ENCODE peak calls at places on chromosomes 7 and 10, in ten cellular contexts. M, P, F, O, Y, G, A, W, Z and X are unnamed samples.

GRCh38 chr10:104842704-104843103 is 201.6 kb downstream of the SORCS3 start:
- DNase-seq in M (no peak), A (no peak), P (peak; percentile 4), Y (no peak), F (no peak), O (no peak), G (no peak), W (no peak), Z (no peak), X (no peak)

GRCh38 chr7:149500910-149501309 is 3.3 kb upstream of the ZNF746 start:
- DNase-seq in P (no peak), O (no peak), Y (no peak), G (no peak), Z (no peak), W (no peak), F (no peak), A (no peak), M (no peak), X (no peak)

GRCh38 chr7:39924122-39924521 is 25.9 kb upstream of the CDK13 start:
- DNase-seq in F (no peak), Y (no peak), G (no peak), P (no peak), Z (no peak), O (no peak), M (no peak), W (no peak), A (no peak), X (no peak)

GRCh38 chr7:17234398-17235021 is 63.9 kb upstream of the AHR start:
- DNase-seq in G (no peak), P (no peak), W (peak; percentile 96), Z (peak; percentile 84), Y (no peak), F (peak; percentile 62), M (peak; percentile 85), O (peak; percentile 90), A (peak; percentile 43), X (no peak)

GRCh38 chr10:127983701-127984100 is 76.8 kb downstream of the PTPRE start:
- DNase-seq in A (no peak), F (no peak), P (no peak), G (no peak), O (no peak), W (no peak), Z (no peak), Y (no peak), M (no peak), X (no peak)

GRCh38 chr7:101772508-101773306 is 44.7 kb upstream of the CUX1 start:
- DNase-seq in G (no peak), Y (no peak), Z (no peak), A (no peak), P (no peak), O (no peak), W (peak; percentile 6), F (no peak), M (no peak), X (no peak)

GRCh38 chr10:133044502-133044901 is 43.2 kb upstream of the ADGRA1 start:
- DNase-seq in W (no peak), Y (no peak), F (no peak), P (no peak), Z (no peak), A (no peak), M (no peak), G (no peak), O (no peak), X (no peak)

GRCh38 chr7:16431646-16432424 is 10.5 kb upstream of the CRPPA start:
- DNase-seq in O (peak; percentile 18), F (no peak), P (peak; percentile 53), G (no peak), Y (no peak), A (peak; percentile 78), W (no peak), M (peak; percentile 46), Z (peak; percentile 35), X (peak; percentile 79)

GRCh38 chr10:12113627-12114026 is 15.8 kb upstream of the SEC61A2 start:
- DNase-seq in M (no peak), A (no peak), W (no peak), Y (no peak), P (no peak), O (no peak), G (no peak), F (no peak), Z (no peak), X (no peak)
- H3K36me3 ChIP-seq in M (no peaks in the 10 kb centered on the region), A (peaks cover 8% of the 10 kb centered on the region), W (no peaks in the 10 kb centered on the region), Y (peaks cover 30% of the 10 kb centered on the region), P (peaks cover 7% of the 10 kb centered on the region), O (no peaks in the 10 kb centered on the region), G (peaks cover 60% of the 10 kb centered on the region), F (peaks cover 6% of the 10 kb centered on the region), Z (peaks cover 1% of the 10 kb centered on the region), X (peaks cover 18% of the 10 kb centered on the region)

GRCh38 chr10:77793831-77794230 is 132.7 kb downstream of the DLG5 start:
- DNase-seq in M (no peak), G (peak; percentile 17), A (no peak), Z (no peak), P (no peak), O (no peak), F (no peak), W (no peak), Y (no peak), X (no peak)

GRCh38 chr10:77794256-77795142 is 132.1 kb downstream of the DLG5 start:
- DNase-seq in O (no peak), G (peak; percentile 33), M (no peak), Y (no peak), W (no peak), F (no peak), A (no peak), Z (no peak), P (no peak), X (no peak)

GRCh38 chr10:77795426-77796055 is 131.0 kb downstream of the DLG5 start:
- DNase-seq in O (no peak), A (no peak), F (no peak), Y (no peak), P (no peak), W (no peak), Z (no peak), G (peak; percentile 34), M (no peak), X (no peak)

GRCh38 chr10:77798940-77799339 is 127.6 kb downstream of the DLG5 start:
- DNase-seq in W (peak; percentile 6), A (no peak), Z (no peak), Y (no peak), O (no peak), P (no peak), F (no peak), G (peak; percentile 2), M (no peak), X (no peak)

GRCh38 chr10:77796311-77796915 is 130.1 kb downstream of the DLG5 start:
- DNase-seq in O (no peak), M (no peak), Z (no peak), P (no peak), G (peak; percentile 28), Y (no peak), W (no peak), A (no peak), F (no peak), X (no peak)
- H3K36me3 ChIP-seq in O (peaks cover 3% of the 10 kb centered on the region), M (no peaks in the 10 kb centered on the region), Z (no peaks in the 10 kb centered on the region), P (no peaks in the 10 kb centered on the region), G (peaks cover 95% of the 10 kb centered on the region), Y (peaks cover 72% of the 10 kb centered on the region), W (peaks cover 17% of the 10 kb centered on the region), A (no peaks in the 10 kb centered on the region), F (no peaks in the 10 kb centered on the region), X (peaks cover 6% of the 10 kb centered on the region)

GRCh38 chr7:4788627-4789189 is 13.3 kb downstream of the AP5Z1 start:
- DNase-seq in Z (no peak), Y (no peak), O (no peak), W (no peak), A (no peak), P (no peak), M (no peak), G (no peak), F (no peak), X (no peak)

GRCh38 chr7:4790078-4790465 is 14.6 kb downstream of the AP5Z1 start:
- DNase-seq in O (no peak), G (no peak), Y (no peak), P (no peak), W (no peak), A (no peak), F (no peak), M (no peak), Z (no peak), X (no peak)

GRCh38 chr7:4790516-4790991 is 15.1 kb downstream of the AP5Z1 start:
- DNase-seq in A (no peak), O (no peak), W (no peak), M (no peak), Y (no peak), F (no peak), Z (no peak), P (no peak), G (no peak), X (no peak)

GRCh38 chr7:4787947-4788626 is 12.7 kb downstream of the AP5Z1 start:
- DNase-seq in Y (no peak), A (no peak), W (no peak), M (no peak), G (no peak), P (no peak), Z (no peak), F (no peak), O (no peak), X (no peak)

DNA sequence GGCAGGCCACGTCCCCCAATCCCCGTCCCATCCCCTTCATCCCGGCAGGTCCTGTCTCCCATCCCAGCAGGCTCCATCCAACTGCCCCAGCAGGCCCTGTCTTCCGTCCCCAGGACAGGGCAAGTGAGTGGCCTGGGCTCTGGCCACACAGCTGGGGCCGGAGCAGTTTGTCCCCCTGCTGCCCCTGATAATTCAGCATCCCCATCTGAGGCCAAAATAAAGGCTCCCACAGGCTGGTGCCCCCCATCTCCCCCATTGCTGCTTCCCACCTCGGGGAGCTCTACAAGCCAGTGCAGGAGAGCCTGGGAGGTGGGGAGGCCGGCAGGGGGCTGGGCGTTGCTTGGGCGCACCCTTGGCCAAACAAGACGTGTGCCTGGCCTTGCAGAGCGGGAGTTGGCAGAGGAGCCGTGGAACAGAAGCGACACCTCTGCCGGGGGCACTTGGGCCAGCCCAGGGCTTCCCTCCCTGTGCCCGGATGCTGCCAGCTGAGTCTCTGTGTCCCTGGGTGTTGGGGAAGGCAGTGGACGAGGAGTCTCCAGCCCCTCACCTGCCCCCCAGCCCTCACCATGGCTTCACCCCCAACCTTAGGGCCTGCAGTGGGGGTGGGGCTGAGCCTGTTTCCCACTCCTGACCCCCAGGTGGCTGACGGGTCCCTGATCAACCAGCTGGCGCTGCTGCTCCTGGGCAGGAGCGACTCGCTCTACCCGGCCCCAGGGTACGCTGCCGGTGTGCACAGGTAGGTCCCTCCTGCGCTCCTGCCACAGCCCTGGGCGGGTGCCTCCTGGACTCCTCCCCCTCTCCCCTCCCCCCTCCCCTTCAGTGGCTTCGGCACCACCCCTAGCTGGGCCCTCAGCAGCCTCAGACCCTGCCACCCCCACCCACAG is 14.0 kb downstream of the AP5Z1 start:
- DNase-seq in W (no peak), A (no peak), G (no peak), M (no peak), Y (no peak), P (no peak), O (no peak), Z (no peak), F (no peak), X (no peak)
- H3K36me3 ChIP-seq in W (peaks cover 48% of the 10 kb centered on the region), A (no peaks in the 10 kb centered on the region), G (peaks cover 75% of the 10 kb centered on the region), M (no peaks in the 10 kb centered on the region), Y (peaks cover 65% of the 10 kb centered on the region), P (no peaks in the 10 kb centered on the region), O (peaks cover 12% of the 10 kb centered on the region), Z (peaks cover 47% of the 10 kb centered on the region), F (peaks cover 18% of the 10 kb centered on the region), X (peaks cover 19% of the 10 kb centered on the region)

GRCh38 chr7:99339595-99339994 is 13.9 kb downstream of the ARPC1A start:
- DNase-seq in Z (no peak), W (no peak), A (no peak), F (no peak), O (no peak), P (no peak), Y (no peak), M (no peak), G (no peak), X (no peak)

GRCh38 chr7:99340659-99341058 is 15.0 kb downstream of the ARPC1A start:
- DNase-seq in P (no peak), Y (no peak), G (no peak), W (peak; percentile 60), Z (no peak), M (no peak), F (no peak), O (no peak), A (no peak), X (no peak)

DNA sequence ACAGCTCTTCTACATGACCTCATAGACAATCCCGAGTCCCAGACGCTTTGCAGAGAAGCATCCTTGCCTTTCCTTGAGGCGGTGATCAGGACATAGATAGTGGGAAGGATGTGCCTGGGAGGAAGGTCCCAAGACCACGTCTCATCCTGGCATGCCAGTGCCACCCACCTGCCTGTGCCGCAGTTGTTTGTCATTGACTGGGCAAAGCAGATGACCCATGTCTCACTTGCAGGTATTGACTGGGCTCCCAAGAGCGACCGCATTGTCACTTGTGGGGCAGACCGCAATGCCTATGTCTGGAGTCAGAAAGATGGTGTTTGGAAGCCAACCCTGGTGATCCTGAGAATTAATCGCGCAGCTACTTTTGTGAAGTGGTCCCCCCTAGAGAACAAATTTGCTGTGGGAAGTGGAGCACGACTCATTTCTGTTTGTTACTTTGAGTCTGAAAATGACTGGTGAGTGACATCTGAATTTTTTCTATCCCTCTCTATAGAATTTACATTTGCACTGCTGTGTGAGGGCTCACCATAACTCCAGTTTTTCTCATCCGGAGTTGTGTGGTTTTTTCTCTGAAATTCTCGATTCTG is 18.5 kb downstream of the ARPC1A start:
- DNase-seq in F (no peak), Z (no peak), M (no peak), A (peak; percentile 33), P (no peak), W (no peak), O (no peak), Y (no peak), G (no peak), X (no peak)
- H3K36me3 ChIP-seq in F (peaks cover 51% of the 10 kb centered on the region), Z (peaks cover 61% of the 10 kb centered on the region), M (no peaks in the 10 kb centered on the region), A (peaks cover 39% of the 10 kb centered on the region), P (peaks cover 12% of the 10 kb centered on the region), W (peaks cover 16% of the 10 kb centered on the region), O (peaks cover 27% of the 10 kb centered on the region), Y (peaks cover 27% of the 10 kb centered on the region), G (peaks cover 99% of the 10 kb centered on the region), X (peaks cover 78% of the 10 kb centered on the region)